ENCODE peak calls at places on chromosomes 12 and 14, in nine cellular contexts. I is K562; W is right atrium auricular region; N is mammary epithelial cell; G is adipocyte; P is CD8-positive, alpha-beta T cell; Q is tibial nerve; T is right lobe of liver; R is MM.1S. F is an unnamed sample. For H3K4me1, the result is how much of the 10 kb centered on the place peaks cover.

GRCh38 chr14:80275208-80275850 is 64.0 kb upstream of the DIO2 start:
- DNase-seq in I (no peak), W (no peak), N (peak), G (peak), P (no peak), Q (no peak), T (no peak), R (no peak), F (no peak)

GRCh38 chr12:102913453-102914226 is 3.4 kb downstream of the PAH start:
- DNase-seq in I (no peak), W (no peak), N (no peak), G (no peak), P (no peak), Q (no peak), T (no peak), R (no peak), F (no peak)

GRCh38 chr14:21263284-21264024 is 5.8 kb downstream of the HNRNPC start:
- DNase-seq in I (peak), W (no peak), N (no peak), G (peak), P (no peak), Q (no peak), T (no peak), R (peak), F (no peak)

GRCh38 chr12:51269174-51270066 is 795 bp downstream of the SMAGP start:
- DNase-seq in I (peak), W (no peak), N (peak), G (peak), P (peak), Q (peak), T (peak), R (peak), F (peak)

GRCh38 chr12:113477171-113477841 is 5.6 kb upstream of the LHX5 start:
- DNase-seq in I (no peak), W (no peak), N (no peak), G (no peak), P (no peak), Q (no peak), T (no peak), R (no peak), F (no peak)

GRCh38 chr12:104352106-104352713 is 48.7 kb downstream of the EID3 start:
- DNase-seq in I (no peak), W (peak), N (peak), G (peak), P (no peak), Q (no peak), T (no peak), R (no peak), F (no peak)

GRCh38 chr14:89428556-89429196 is 11.6 kb upstream of the FOXN3 start:
- DNase-seq in I (no peak), W (no peak), N (peak), G (peak), P (no peak), Q (no peak), T (no peak), R (no peak), F (no peak)

GRCh38 chr14:61225304-61225703 is 55.8 kb downstream of the TMEM30B start:
- DNase-seq in I (no peak), W (no peak), N (no peak), G (no peak), P (no peak), Q (no peak), T (no peak), R (no peak), F (no peak)

GRCh38 chr12:113088971-113089756 is 32.6 kb downstream of the DTX1 start:
- DNase-seq in I (no peak), W (no peak), N (no peak), G (no peak), P (peak), Q (no peak), T (no peak), R (no peak), F (peak)

GRCh38 chr12:78331764-78332163 is 501.1 kb downstream of the NAV3 start:
- DNase-seq in I (no peak), W (no peak), N (no peak), G (peak), P (no peak), Q (no peak), T (no peak), R (no peak), F (no peak)

GRCh38 chr14:94945615-94946014 is 175.7 kb upstream of the GSC start:
- DNase-seq in I (no peak), W (no peak), N (no peak), G (no peak), P (peak), Q (no peak), T (no peak), R (no peak), F (no peak)

GRCh38 chr12:6957151-6957701 is 6.1 kb downstream of the PTPN6 start:
- DNase-seq in I (no peak), W (no peak), N (no peak), G (no peak), P (no peak), Q (no peak), T (no peak), R (no peak), F (no peak)
- H3K4me1 ChIP-seq in I (under half), W (under half), N (under half), G (under half), P (half or more), Q (under half), T (under half), R (half or more), F (under half)

GRCh38 chr14:72802588-72802946 is 91.3 kb downstream of the DPF3 start:
- DNase-seq in I (no peak), W (no peak), N (no peak), G (no peak), P (no peak), Q (no peak), T (no peak), R (no peak), F (no peak)

GRCh38 chr14:72800296-72800695 is 93.6 kb downstream of the DPF3 start:
- DNase-seq in I (no peak), W (no peak), N (no peak), G (no peak), P (no peak), Q (no peak), T (no peak), R (no peak), F (no peak)

GRCh38 chr14:72801381-72801812 is 92.5 kb downstream of the DPF3 start:
- DNase-seq in I (no peak), W (no peak), N (peak), G (peak), P (no peak), Q (no peak), T (no peak), R (no peak), F (no peak)

GRCh38 chr14:72800848-72801370 is 93.0 kb downstream of the DPF3 start:
- DNase-seq in I (no peak), W (no peak), N (no peak), G (no peak), P (no peak), Q (no peak), T (no peak), R (no peak), F (no peak)

DNA sequence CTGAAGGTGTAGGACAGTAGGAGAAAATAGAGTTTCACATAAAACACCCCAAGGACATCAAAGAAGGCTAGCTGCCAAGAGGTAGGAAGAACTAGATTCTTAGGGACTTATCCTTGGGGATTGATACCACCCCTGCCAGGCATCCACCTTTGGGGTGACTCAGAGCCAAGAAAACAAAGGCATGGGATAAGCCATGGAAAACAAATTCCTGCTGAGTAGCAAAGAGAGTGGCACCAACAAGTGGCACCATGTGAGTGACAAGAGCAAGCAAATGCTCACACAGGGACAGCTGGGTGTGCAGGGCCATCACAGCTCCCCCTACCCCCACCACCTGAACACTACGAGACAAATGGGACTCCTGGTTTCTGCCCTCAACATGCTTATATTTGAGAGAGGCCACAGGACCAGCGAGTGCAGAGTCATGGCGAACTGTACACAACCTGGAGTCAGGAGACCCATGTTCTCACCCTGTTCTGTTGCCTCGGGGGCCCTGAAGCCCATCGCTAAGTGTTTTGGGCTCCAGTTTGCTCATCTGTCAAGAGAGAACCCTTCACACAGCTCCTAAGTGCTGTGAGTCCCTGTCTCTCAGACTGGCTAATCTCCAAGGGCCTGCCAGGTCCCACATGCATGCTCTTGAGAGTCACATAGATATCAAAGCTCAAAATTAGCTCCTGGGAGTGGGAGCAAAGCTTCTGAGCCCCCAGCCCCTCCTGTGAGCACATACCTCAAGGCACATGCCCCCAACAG is 91.9 kb downstream of the DPF3 start:
- DNase-seq in I (no peak), W (no peak), N (no peak), G (no peak), P (no peak), Q (no peak), T (no peak), R (no peak), F (no peak)
- H3K4me3 ChIP-seq in I (no peak), W (no peak), N (no peak), G (no peak), P (no peak), Q (no peak), T (no peak), R (no peak), F (no peak)

DNA sequence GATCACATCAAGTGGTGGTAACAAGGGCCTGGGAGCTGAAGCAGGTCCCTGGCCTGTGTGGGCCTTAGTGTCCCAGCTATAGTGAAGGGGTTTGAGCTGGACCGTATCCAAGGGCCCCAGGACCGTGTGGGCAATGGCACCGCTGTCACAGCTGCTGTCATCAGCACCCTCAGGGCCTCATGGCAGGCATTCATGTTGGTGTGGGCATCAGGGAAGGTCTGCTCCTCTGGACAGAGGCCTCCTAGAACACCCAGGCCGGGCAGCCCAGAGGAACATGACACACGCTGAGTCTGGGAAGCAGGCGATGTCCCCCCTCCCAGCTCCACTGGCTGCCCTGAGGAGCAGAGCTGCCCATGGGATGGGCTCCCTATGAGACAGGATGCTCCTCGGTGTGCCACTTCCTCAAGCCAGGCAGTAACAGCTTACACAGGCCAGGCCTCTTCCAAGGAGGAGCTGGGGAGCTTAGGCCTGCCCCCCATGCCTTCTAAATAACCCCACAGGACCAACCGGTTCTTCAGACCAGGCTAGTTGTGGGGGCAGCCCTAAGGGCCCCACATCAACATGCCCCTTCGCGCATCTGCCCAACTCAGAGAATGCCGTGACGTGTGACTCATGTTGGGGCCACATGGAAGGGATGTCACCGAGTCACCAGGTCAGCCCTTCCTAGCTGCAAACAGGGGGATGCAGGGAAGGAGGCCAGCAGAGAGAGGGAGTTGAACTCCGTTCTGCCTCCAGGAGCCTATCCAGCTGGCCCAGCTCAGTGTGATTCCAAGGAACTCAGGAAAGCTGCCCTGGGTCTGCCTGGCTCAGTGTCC is 80.4 kb downstream of the PITPNM2 start:
- DNase-seq in I (no peak), W (no peak), N (peak), G (no peak), P (no peak), Q (no peak), T (no peak), R (no peak), F (no peak)
- H3K4me1 ChIP-seq in I (under half), W (under half), N (under half), G (under half), P (under half), Q (under half), T (half or more), R (under half), F (under half)

GRCh38 chr12:108618079-108618952 is 15.4 kb downstream of the SELPLG start:
- DNase-seq in I (peak), W (peak), N (peak), G (peak), P (peak), Q (peak), T (peak), R (peak), F (peak)

GRCh38 chr12:108616359-108616758 is 17.3 kb downstream of the SELPLG start:
- DNase-seq in I (no peak), W (no peak), N (no peak), G (no peak), P (no peak), Q (no peak), T (no peak), R (no peak), F (no peak)

GRCh38 chr12:108615918-108616317 is 17.8 kb downstream of the SELPLG start:
- DNase-seq in I (no peak), W (no peak), N (no peak), G (no peak), P (no peak), Q (no peak), T (no peak), R (peak), F (no peak)

GRCh38 chr12:108619369-108620160 is 14.1 kb downstream of the SELPLG start:
- DNase-seq in I (no peak), W (no peak), N (no peak), G (no peak), P (no peak), Q (no peak), T (no peak), R (no peak), F (no peak)

GRCh38 chr12:108616941-108617858 is 16.5 kb downstream of the SELPLG start:
- DNase-seq in I (no peak), W (no peak), N (peak), G (no peak), P (peak), Q (no peak), T (no peak), R (peak), F (no peak)
- H3K4me3 ChIP-seq in I (no peak), W (no peak), N (no peak), G (no peak), P (no peak), Q (no peak), T (no peak), R (peak), F (no peak)

GRCh38 chr14:35403085-35403396 is 1.5 kb downstream of the NFKBIA start:
- DNase-seq in I (no peak), W (no peak), N (peak), G (no peak), P (no peak), Q (peak), T (no peak), R (no peak), F (peak)
- H3K4me1 ChIP-seq in I (under half), W (under half), N (under half), G (half or more), P (half or more), Q (under half), T (under half), R (under half), F (under half)

F was measured in mucosa of descending colon.